ENCODE peak calls at places on chromosome 2, in nine cellular contexts. One of them, this sample, is unnamed.

GRCh38 chr2:96396095-96396494 is 60.5 kb downstream of the NCAPH start:
- DNase-seq in heart right ventricle: no peak
- DNase-seq in dorsolateral prefrontal cortex: no peak
- DNase-seq in cardiac muscle cell: no peak
- DNase-seq in A549: no peak
- DNase-seq in left ventricle myocardium inferior: no peak
- DNase-seq in astrocyte of the spinal cord: no peak
- DNase-seq in colonic mucosa: no peak
- DNase-seq in GM13976: no peak
- DNase-seq in this sample: no peak

GRCh38 chr2:23544589-23545295 is 159.8 kb downstream of the KLHL29 start:
- DNase-seq in heart right ventricle: no peak
- DNase-seq in dorsolateral prefrontal cortex: no peak
- DNase-seq in cardiac muscle cell: no peak
- DNase-seq in A549: no peak
- DNase-seq in left ventricle myocardium inferior: no peak
- DNase-seq in astrocyte of the spinal cord: no peak
- DNase-seq in colonic mucosa: no peak
- DNase-seq in GM13976: no peak
- DNase-seq in this sample: no peak

GRCh38 chr2:240235149-240235803 is 94.8 kb upstream of the OTOS start:
- DNase-seq in heart right ventricle: peak
- DNase-seq in dorsolateral prefrontal cortex: no peak
- DNase-seq in cardiac muscle cell: no peak
- DNase-seq in A549: no peak
- DNase-seq in left ventricle myocardium inferior: peak
- DNase-seq in astrocyte of the spinal cord: no peak
- DNase-seq in colonic mucosa: peak
- DNase-seq in GM13976: no peak
- DNase-seq in this sample: no peak

GRCh38 chr2:85577386-85578242 is at the start of gene VAMP8:
- DNase-seq in heart right ventricle: no peak
- DNase-seq in dorsolateral prefrontal cortex: no peak
- DNase-seq in cardiac muscle cell: no peak
- DNase-seq in A549: no peak
- DNase-seq in left ventricle myocardium inferior: no peak
- DNase-seq in astrocyte of the spinal cord: no peak
- DNase-seq in colonic mucosa: peak
- DNase-seq in GM13976: peak
- DNase-seq in this sample: no peak

GRCh38 chr2:105405291-105405690 is 6.4 kb upstream of the FHL2 start:
- DNase-seq in heart right ventricle: no peak
- DNase-seq in dorsolateral prefrontal cortex: no peak
- DNase-seq in cardiac muscle cell: no peak
- DNase-seq in A549: no peak
- DNase-seq in left ventricle myocardium inferior: no peak
- DNase-seq in astrocyte of the spinal cord: no peak
- DNase-seq in colonic mucosa: no peak
- DNase-seq in GM13976: no peak
- DNase-seq in this sample: no peak

GRCh38 chr2:198135481-198135934 is 331.1 kb downstream of the PLCL1 start:
- DNase-seq in heart right ventricle: no peak
- DNase-seq in dorsolateral prefrontal cortex: no peak
- DNase-seq in cardiac muscle cell: no peak
- DNase-seq in A549: no peak
- DNase-seq in left ventricle myocardium inferior: no peak
- DNase-seq in astrocyte of the spinal cord: no peak
- DNase-seq in colonic mucosa: no peak
- DNase-seq in GM13976: no peak
- DNase-seq in this sample: no peak

GRCh38 chr2:106990307-106990706 is 104.3 kb upstream of the ST6GAL2 start:
- DNase-seq in heart right ventricle: no peak
- DNase-seq in dorsolateral prefrontal cortex: no peak
- DNase-seq in cardiac muscle cell: no peak
- DNase-seq in A549: no peak
- DNase-seq in left ventricle myocardium inferior: no peak
- DNase-seq in astrocyte of the spinal cord: peak
- DNase-seq in colonic mucosa: no peak
- DNase-seq in GM13976: no peak
- DNase-seq in this sample: no peak

GRCh38 chr2:86461042-86461743 is 20.0 kb downstream of the KDM3A start:
- DNase-seq in heart right ventricle: no peak
- DNase-seq in dorsolateral prefrontal cortex: no peak
- DNase-seq in cardiac muscle cell: no peak
- DNase-seq in A549: no peak
- DNase-seq in left ventricle myocardium inferior: no peak
- DNase-seq in astrocyte of the spinal cord: no peak
- DNase-seq in colonic mucosa: no peak
- DNase-seq in GM13976: no peak
- DNase-seq in this sample: no peak

GRCh38 chr2:165563468-165564225 is 94.1 kb downstream of the CSRNP3 start:
- DNase-seq in heart right ventricle: no peak
- DNase-seq in dorsolateral prefrontal cortex: no peak
- DNase-seq in cardiac muscle cell: peak
- DNase-seq in A549: no peak
- DNase-seq in left ventricle myocardium inferior: no peak
- DNase-seq in astrocyte of the spinal cord: no peak
- DNase-seq in colonic mucosa: no peak
- DNase-seq in GM13976: no peak
- DNase-seq in this sample: no peak

GRCh38 chr2:64732153-64732552 is 78.4 kb upstream of the SERTAD2 start:
- DNase-seq in heart right ventricle: no peak
- DNase-seq in dorsolateral prefrontal cortex: no peak
- DNase-seq in cardiac muscle cell: no peak
- DNase-seq in A549: no peak
- DNase-seq in left ventricle myocardium inferior: no peak
- DNase-seq in astrocyte of the spinal cord: no peak
- DNase-seq in colonic mucosa: no peak
- DNase-seq in GM13976: no peak
- DNase-seq in this sample: no peak

GRCh38 chr2:64735504-64735903 is 81.8 kb upstream of the SERTAD2 start:
- DNase-seq in heart right ventricle: no peak
- DNase-seq in dorsolateral prefrontal cortex: no peak
- DNase-seq in cardiac muscle cell: no peak
- DNase-seq in A549: no peak
- DNase-seq in left ventricle myocardium inferior: no peak
- DNase-seq in astrocyte of the spinal cord: no peak
- DNase-seq in colonic mucosa: no peak
- DNase-seq in GM13976: no peak
- DNase-seq in this sample: no peak

GRCh38 chr2:64742678-64743077 is 89.0 kb upstream of the SERTAD2 start:
- DNase-seq in heart right ventricle: no peak
- DNase-seq in dorsolateral prefrontal cortex: no peak
- DNase-seq in cardiac muscle cell: no peak
- DNase-seq in A549: no peak
- DNase-seq in left ventricle myocardium inferior: no peak
- DNase-seq in astrocyte of the spinal cord: no peak
- DNase-seq in colonic mucosa: no peak
- DNase-seq in GM13976: no peak
- DNase-seq in this sample: no peak

GRCh38 chr2:64738026-64738425 is 84.3 kb upstream of the SERTAD2 start:
- DNase-seq in heart right ventricle: no peak
- DNase-seq in dorsolateral prefrontal cortex: no peak
- DNase-seq in cardiac muscle cell: no peak
- DNase-seq in A549: no peak
- DNase-seq in left ventricle myocardium inferior: no peak
- DNase-seq in astrocyte of the spinal cord: no peak
- DNase-seq in colonic mucosa: no peak
- DNase-seq in GM13976: no peak
- DNase-seq in this sample: no peak

GRCh38 chr2:64737547-64737946 is 83.8 kb upstream of the SERTAD2 start:
- DNase-seq in heart right ventricle: no peak
- DNase-seq in dorsolateral prefrontal cortex: no peak
- DNase-seq in cardiac muscle cell: no peak
- DNase-seq in A549: no peak
- DNase-seq in left ventricle myocardium inferior: no peak
- DNase-seq in astrocyte of the spinal cord: peak
- DNase-seq in colonic mucosa: no peak
- DNase-seq in GM13976: peak
- DNase-seq in this sample: no peak
- TF ChIP-seq CTCF in heart right ventricle: no peak
- TF ChIP-seq CTCF in dorsolateral prefrontal cortex: no peak
- TF ChIP-seq CTCF in cardiac muscle cell: no peak
- TF ChIP-seq CTCF in A549: no peak
- TF ChIP-seq CTCF in left ventricle myocardium inferior: no peak
- TF ChIP-seq CTCF in astrocyte of the spinal cord: no peak
- TF ChIP-seq CTCF in colonic mucosa: no peak
- TF ChIP-seq CTCF in GM13976: no peak
- TF ChIP-seq CTCF in this sample: no peak

DNA sequence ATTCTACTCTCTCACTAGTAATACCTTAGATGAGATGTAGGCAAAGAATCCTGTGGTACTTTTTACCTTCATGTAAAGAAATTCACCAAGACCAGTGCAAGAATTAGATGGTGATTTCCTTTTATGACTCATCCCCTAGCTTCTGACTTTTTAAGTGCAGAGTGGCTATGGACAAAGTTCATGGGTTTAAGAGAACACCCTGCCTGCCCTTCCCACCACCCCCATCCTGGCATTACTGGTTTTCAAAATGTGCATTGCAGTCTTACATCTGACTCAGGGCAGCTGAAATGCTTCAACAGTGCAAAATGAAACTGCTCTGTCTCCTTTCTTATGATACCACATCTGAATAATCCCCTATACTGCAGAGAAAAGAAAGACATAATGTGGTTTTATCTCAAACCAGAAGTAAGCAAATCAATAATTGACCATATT is 22.6 kb downstream of the MAIP1 start:
- DNase-seq in heart right ventricle: no peak
- DNase-seq in dorsolateral prefrontal cortex: no peak
- DNase-seq in cardiac muscle cell: no peak
- DNase-seq in A549: no peak
- DNase-seq in left ventricle myocardium inferior: no peak
- DNase-seq in astrocyte of the spinal cord: peak
- DNase-seq in colonic mucosa: peak
- DNase-seq in GM13976: no peak
- DNase-seq in this sample: no peak
- TF ChIP-seq CTCF in heart right ventricle: no peak
- TF ChIP-seq CTCF in dorsolateral prefrontal cortex: no peak
- TF ChIP-seq CTCF in cardiac muscle cell: no peak
- TF ChIP-seq CTCF in A549: no peak
- TF ChIP-seq CTCF in left ventricle myocardium inferior: no peak
- TF ChIP-seq CTCF in astrocyte of the spinal cord: no peak
- TF ChIP-seq CTCF in colonic mucosa: no peak
- TF ChIP-seq CTCF in GM13976: no peak
- TF ChIP-seq CTCF in this sample: no peak

GRCh38 chr2:53018830-53019425 is 748.7 kb upstream of the CHAC2 start:
- DNase-seq in heart right ventricle: no peak
- DNase-seq in dorsolateral prefrontal cortex: no peak
- DNase-seq in cardiac muscle cell: peak
- DNase-seq in A549: peak
- DNase-seq in left ventricle myocardium inferior: no peak
- DNase-seq in astrocyte of the spinal cord: peak
- DNase-seq in colonic mucosa: no peak
- DNase-seq in GM13976: no peak
- DNase-seq in this sample: no peak
- TF ChIP-seq CTCF in heart right ventricle: no peak
- TF ChIP-seq CTCF in dorsolateral prefrontal cortex: no peak
- TF ChIP-seq CTCF in cardiac muscle cell: peak
- TF ChIP-seq CTCF in A549: peak
- TF ChIP-seq CTCF in left ventricle myocardium inferior: peak
- TF ChIP-seq CTCF in astrocyte of the spinal cord: peak
- TF ChIP-seq CTCF in colonic mucosa: no peak
- TF ChIP-seq CTCF in GM13976: no peak
- TF ChIP-seq CTCF in this sample: no peak

GRCh38 chr2:238709324-238709723 is 138.6 kb upstream of the TWIST2 start:
- DNase-seq in heart right ventricle: no peak
- DNase-seq in dorsolateral prefrontal cortex: no peak
- DNase-seq in cardiac muscle cell: no peak
- DNase-seq in A549: no peak
- DNase-seq in left ventricle myocardium inferior: no peak
- DNase-seq in astrocyte of the spinal cord: no peak
- DNase-seq in colonic mucosa: peak
- DNase-seq in GM13976: no peak
- DNase-seq in this sample: no peak

GRCh38 chr2:238713234-238713832 is 134.6 kb upstream of the TWIST2 start:
- DNase-seq in heart right ventricle: no peak
- DNase-seq in dorsolateral prefrontal cortex: no peak
- DNase-seq in cardiac muscle cell: no peak
- DNase-seq in A549: no peak
- DNase-seq in left ventricle myocardium inferior: no peak
- DNase-seq in astrocyte of the spinal cord: no peak
- DNase-seq in colonic mucosa: no peak
- DNase-seq in GM13976: no peak
- DNase-seq in this sample: no peak

GRCh38 chr2:238712011-238712410 is 135.9 kb upstream of the TWIST2 start:
- DNase-seq in heart right ventricle: no peak
- DNase-seq in dorsolateral prefrontal cortex: no peak
- DNase-seq in cardiac muscle cell: no peak
- DNase-seq in A549: no peak
- DNase-seq in left ventricle myocardium inferior: no peak
- DNase-seq in astrocyte of the spinal cord: no peak
- DNase-seq in colonic mucosa: no peak
- DNase-seq in GM13976: no peak
- DNase-seq in this sample: no peak

GRCh38 chr2:238709961-238710360 is 137.9 kb upstream of the TWIST2 start:
- DNase-seq in heart right ventricle: no peak
- DNase-seq in dorsolateral prefrontal cortex: no peak
- DNase-seq in cardiac muscle cell: no peak
- DNase-seq in A549: no peak
- DNase-seq in left ventricle myocardium inferior: no peak
- DNase-seq in astrocyte of the spinal cord: no peak
- DNase-seq in colonic mucosa: no peak
- DNase-seq in GM13976: no peak
- DNase-seq in this sample: no peak

DNA sequence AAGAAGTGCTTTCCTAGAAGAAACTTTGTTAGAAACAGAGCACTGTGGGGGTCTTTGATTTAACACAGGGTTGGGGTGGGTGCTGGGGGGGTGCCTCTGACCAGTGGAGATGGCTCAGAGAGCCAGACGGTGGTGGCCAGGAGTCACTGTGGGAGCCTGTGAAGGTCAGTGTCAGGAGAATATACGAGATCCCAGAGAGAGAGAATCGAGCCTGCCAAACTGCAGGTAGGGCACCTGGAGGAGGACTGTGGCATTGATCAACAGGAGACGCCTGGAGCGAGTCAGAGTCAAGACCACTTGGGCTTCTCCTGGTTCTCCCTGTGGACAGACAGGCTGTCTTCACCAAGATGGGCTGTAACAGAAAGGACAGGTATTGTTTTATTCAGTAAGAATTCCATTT is 136.5 kb upstream of the TWIST2 start:
- DNase-seq in heart right ventricle: no peak
- DNase-seq in dorsolateral prefrontal cortex: no peak
- DNase-seq in cardiac muscle cell: no peak
- DNase-seq in A549: no peak
- DNase-seq in left ventricle myocardium inferior: no peak
- DNase-seq in astrocyte of the spinal cord: no peak
- DNase-seq in colonic mucosa: no peak
- DNase-seq in GM13976: no peak
- DNase-seq in this sample: no peak
- TF ChIP-seq CTCF in heart right ventricle: no peak
- TF ChIP-seq CTCF in dorsolateral prefrontal cortex: no peak
- TF ChIP-seq CTCF in cardiac muscle cell: no peak
- TF ChIP-seq CTCF in A549: no peak
- TF ChIP-seq CTCF in left ventricle myocardium inferior: no peak
- TF ChIP-seq CTCF in astrocyte of the spinal cord: no peak
- TF ChIP-seq CTCF in colonic mucosa: no peak
- TF ChIP-seq CTCF in GM13976: no peak
- TF ChIP-seq CTCF in this sample: no peak

This sample was measured in glutamatergic neuron.